ENCODE peak calls at places on chromosomes 13 and 19, in ten cellular contexts. One of them, this sample, is unnamed.

GRCh38 chr19:49890349-49891311 is 6.1 kb downstream of the IL4I1 start:
- DNase-seq in OCI-LY7: peak; percentile 77
- DNase-seq in PC-3: no peak
- DNase-seq in activated T-helper 9 cell treated with anti-CD3 and anti-CD28 coated beads, Interleukin-2, amount 50 U/mL, for 16 hours: peak; percentile 66
- DNase-seq in right atrium auricular region: no peak
- DNase-seq in PC-9: peak; percentile 35
- DNase-seq in HTR-8/SVneo: no peak
- DNase-seq in activated T-cell treated with anti-CD3 and anti-CD28 coated beads for 1 hour: peak; percentile 58
- DNase-seq in fibroblast of the aortic adventitia: no peak
- DNase-seq in midbrain: no peak
- DNase-seq in this sample: no peak

GRCh38 chr13:112734696-112735547 is 45.1 kb downstream of the ATP11A start:
- DNase-seq in OCI-LY7: no peak
- DNase-seq in PC-3: no peak
- DNase-seq in activated T-helper 9 cell treated with anti-CD3 and anti-CD28 coated beads, Interleukin-2, amount 50 U/mL, for 16 hours: no peak
- DNase-seq in right atrium auricular region: no peak
- DNase-seq in PC-9: no peak
- DNase-seq in HTR-8/SVneo: no peak
- DNase-seq in activated T-cell treated with anti-CD3 and anti-CD28 coated beads for 1 hour: no peak
- DNase-seq in fibroblast of the aortic adventitia: no peak
- DNase-seq in midbrain: no peak
- DNase-seq in this sample: no peak

GRCh38 chr13:33751151-33751550 is 66.8 kb upstream of the RFC3 start:
- DNase-seq in OCI-LY7: no peak
- DNase-seq in PC-3: no peak
- DNase-seq in activated T-helper 9 cell treated with anti-CD3 and anti-CD28 coated beads, Interleukin-2, amount 50 U/mL, for 16 hours: no peak
- DNase-seq in right atrium auricular region: no peak
- DNase-seq in PC-9: peak; percentile 42
- DNase-seq in HTR-8/SVneo: no peak
- DNase-seq in activated T-cell treated with anti-CD3 and anti-CD28 coated beads for 1 hour: no peak
- DNase-seq in fibroblast of the aortic adventitia: peak; percentile 76
- DNase-seq in midbrain: no peak
- DNase-seq in this sample: no peak

GRCh38 chr19:45643927-45644771 is 5.0 kb upstream of the EML2 start:
- DNase-seq in OCI-LY7: no peak
- DNase-seq in PC-3: no peak
- DNase-seq in activated T-helper 9 cell treated with anti-CD3 and anti-CD28 coated beads, Interleukin-2, amount 50 U/mL, for 16 hours: no peak
- DNase-seq in right atrium auricular region: no peak
- DNase-seq in PC-9: no peak
- DNase-seq in HTR-8/SVneo: no peak
- DNase-seq in activated T-cell treated with anti-CD3 and anti-CD28 coated beads for 1 hour: no peak
- DNase-seq in fibroblast of the aortic adventitia: no peak
- DNase-seq in midbrain: peak; percentile 47
- DNase-seq in this sample: no peak

GRCh38 chr13:36764957-36765356 is 54.1 kb upstream of the RFXAP start:
- DNase-seq in OCI-LY7: no peak
- DNase-seq in PC-3: no peak
- DNase-seq in activated T-helper 9 cell treated with anti-CD3 and anti-CD28 coated beads, Interleukin-2, amount 50 U/mL, for 16 hours: no peak
- DNase-seq in right atrium auricular region: no peak
- DNase-seq in PC-9: no peak
- DNase-seq in HTR-8/SVneo: no peak
- DNase-seq in activated T-cell treated with anti-CD3 and anti-CD28 coated beads for 1 hour: no peak
- DNase-seq in fibroblast of the aortic adventitia: no peak
- DNase-seq in midbrain: no peak
- DNase-seq in this sample: no peak

GRCh38 chr13:102191951-102192461 is 209.8 kb downstream of the FGF14 start:
- DNase-seq in OCI-LY7: no peak
- DNase-seq in PC-3: peak; percentile 51
- DNase-seq in activated T-helper 9 cell treated with anti-CD3 and anti-CD28 coated beads, Interleukin-2, amount 50 U/mL, for 16 hours: no peak
- DNase-seq in right atrium auricular region: no peak
- DNase-seq in PC-9: no peak
- DNase-seq in HTR-8/SVneo: no peak
- DNase-seq in activated T-cell treated with anti-CD3 and anti-CD28 coated beads for 1 hour: no peak
- DNase-seq in fibroblast of the aortic adventitia: peak; percentile 87
- DNase-seq in midbrain: no peak
- DNase-seq in this sample: no peak

GRCh38 chr13:101390461-101390860 is 25.8 kb downstream of the NALCN start:
- DNase-seq in OCI-LY7: no peak
- DNase-seq in PC-3: no peak
- DNase-seq in activated T-helper 9 cell treated with anti-CD3 and anti-CD28 coated beads, Interleukin-2, amount 50 U/mL, for 16 hours: no peak
- DNase-seq in right atrium auricular region: no peak
- DNase-seq in PC-9: no peak
- DNase-seq in HTR-8/SVneo: no peak
- DNase-seq in activated T-cell treated with anti-CD3 and anti-CD28 coated beads for 1 hour: no peak
- DNase-seq in fibroblast of the aortic adventitia: peak; percentile 18
- DNase-seq in midbrain: no peak
- DNase-seq in this sample: no peak

GRCh38 chr13:110524484-110525254 is 36.9 kb downstream of the RAB20 start:
- DNase-seq in OCI-LY7: no peak
- DNase-seq in PC-3: peak; percentile 72
- DNase-seq in activated T-helper 9 cell treated with anti-CD3 and anti-CD28 coated beads, Interleukin-2, amount 50 U/mL, for 16 hours: no peak
- DNase-seq in right atrium auricular region: peak; percentile 74
- DNase-seq in PC-9: peak; percentile 97
- DNase-seq in HTR-8/SVneo: no peak
- DNase-seq in activated T-cell treated with anti-CD3 and anti-CD28 coated beads for 1 hour: no peak
- DNase-seq in fibroblast of the aortic adventitia: no peak
- DNase-seq in midbrain: no peak
- DNase-seq in this sample: peak; percentile 93

GRCh38 chr13:64855506-64855905 is 2374.6 kb downstream of the PCDH9 start:
- DNase-seq in OCI-LY7: no peak
- DNase-seq in PC-3: no peak
- DNase-seq in activated T-helper 9 cell treated with anti-CD3 and anti-CD28 coated beads, Interleukin-2, amount 50 U/mL, for 16 hours: no peak
- DNase-seq in right atrium auricular region: no peak
- DNase-seq in PC-9: no peak
- DNase-seq in HTR-8/SVneo: no peak
- DNase-seq in activated T-cell treated with anti-CD3 and anti-CD28 coated beads for 1 hour: no peak
- DNase-seq in fibroblast of the aortic adventitia: peak; percentile 14
- DNase-seq in midbrain: no peak
- DNase-seq in this sample: no peak

GRCh38 chr13:76216729-76217128 is 580.6 kb downstream of the LMO7 start:
- DNase-seq in OCI-LY7: no peak
- DNase-seq in PC-3: no peak
- DNase-seq in activated T-helper 9 cell treated with anti-CD3 and anti-CD28 coated beads, Interleukin-2, amount 50 U/mL, for 16 hours: no peak
- DNase-seq in right atrium auricular region: no peak
- DNase-seq in PC-9: no peak
- DNase-seq in HTR-8/SVneo: no peak
- DNase-seq in activated T-cell treated with anti-CD3 and anti-CD28 coated beads for 1 hour: no peak
- DNase-seq in fibroblast of the aortic adventitia: peak; percentile 34
- DNase-seq in midbrain: no peak
- DNase-seq in this sample: no peak

GRCh38 chr19:2385053-2385721 is 25.1 kb downstream of the TMPRSS9 start:
- DNase-seq in OCI-LY7: peak; percentile 21
- DNase-seq in PC-3: peak; percentile 83
- DNase-seq in activated T-helper 9 cell treated with anti-CD3 and anti-CD28 coated beads, Interleukin-2, amount 50 U/mL, for 16 hours: no peak
- DNase-seq in right atrium auricular region: no peak
- DNase-seq in PC-9: peak; percentile 81
- DNase-seq in HTR-8/SVneo: peak; percentile 91
- DNase-seq in activated T-cell treated with anti-CD3 and anti-CD28 coated beads for 1 hour: no peak
- DNase-seq in fibroblast of the aortic adventitia: peak; percentile 63
- DNase-seq in midbrain: no peak
- DNase-seq in this sample: peak; percentile 59

GRCh38 chr19:18833849-18834643 is 2.3 kb downstream of the UPF1 start:
- DNase-seq in OCI-LY7: no peak
- DNase-seq in PC-3: peak; percentile 28
- DNase-seq in activated T-helper 9 cell treated with anti-CD3 and anti-CD28 coated beads, Interleukin-2, amount 50 U/mL, for 16 hours: no peak
- DNase-seq in right atrium auricular region: no peak
- DNase-seq in PC-9: peak; percentile 64
- DNase-seq in HTR-8/SVneo: no peak
- DNase-seq in activated T-cell treated with anti-CD3 and anti-CD28 coated beads for 1 hour: no peak
- DNase-seq in fibroblast of the aortic adventitia: no peak
- DNase-seq in midbrain: no peak
- DNase-seq in this sample: no peak

GRCh38 chr13:59666504-59666903 is 497.2 kb downstream of the DIAPH3 start:
- DNase-seq in OCI-LY7: no peak
- DNase-seq in PC-3: no peak
- DNase-seq in activated T-helper 9 cell treated with anti-CD3 and anti-CD28 coated beads, Interleukin-2, amount 50 U/mL, for 16 hours: no peak
- DNase-seq in right atrium auricular region: no peak
- DNase-seq in PC-9: no peak
- DNase-seq in HTR-8/SVneo: no peak
- DNase-seq in activated T-cell treated with anti-CD3 and anti-CD28 coated beads for 1 hour: no peak
- DNase-seq in fibroblast of the aortic adventitia: peak; percentile 55
- DNase-seq in midbrain: no peak
- DNase-seq in this sample: no peak

GRCh38 chr13:78323848-78324247 is 279.5 kb downstream of the POU4F1 start:
- DNase-seq in OCI-LY7: no peak
- DNase-seq in PC-3: peak; percentile 67
- DNase-seq in activated T-helper 9 cell treated with anti-CD3 and anti-CD28 coated beads, Interleukin-2, amount 50 U/mL, for 16 hours: no peak
- DNase-seq in right atrium auricular region: no peak
- DNase-seq in PC-9: peak; percentile 36
- DNase-seq in HTR-8/SVneo: peak; percentile 1
- DNase-seq in activated T-cell treated with anti-CD3 and anti-CD28 coated beads for 1 hour: no peak
- DNase-seq in fibroblast of the aortic adventitia: no peak
- DNase-seq in midbrain: no peak
- DNase-seq in this sample: no peak

GRCh38 chr19:44592451-44592890 is 20.9 kb upstream of the IGSF23 start:
- DNase-seq in OCI-LY7: no peak
- DNase-seq in PC-3: no peak
- DNase-seq in activated T-helper 9 cell treated with anti-CD3 and anti-CD28 coated beads, Interleukin-2, amount 50 U/mL, for 16 hours: no peak
- DNase-seq in right atrium auricular region: no peak
- DNase-seq in PC-9: peak; percentile 97
- DNase-seq in HTR-8/SVneo: no peak
- DNase-seq in activated T-cell treated with anti-CD3 and anti-CD28 coated beads for 1 hour: no peak
- DNase-seq in fibroblast of the aortic adventitia: no peak
- DNase-seq in midbrain: no peak
- DNase-seq in this sample: no peak

GRCh38 chr19:459724-460511 is 915 bp downstream of the SHC2 start:
- DNase-seq in OCI-LY7: no peak
- DNase-seq in PC-3: peak; percentile 23
- DNase-seq in activated T-helper 9 cell treated with anti-CD3 and anti-CD28 coated beads, Interleukin-2, amount 50 U/mL, for 16 hours: no peak
- DNase-seq in right atrium auricular region: peak; percentile 62
- DNase-seq in PC-9: no peak
- DNase-seq in HTR-8/SVneo: peak; percentile 84
- DNase-seq in activated T-cell treated with anti-CD3 and anti-CD28 coated beads for 1 hour: no peak
- DNase-seq in fibroblast of the aortic adventitia: peak; percentile 35
- DNase-seq in midbrain: peak; percentile 62
- DNase-seq in this sample: peak; percentile 83

GRCh38 chr13:46386426-46386995 is 541 bp downstream of the RUBCNL start:
- DNase-seq in OCI-LY7: peak; percentile 43
- DNase-seq in PC-3: no peak
- DNase-seq in activated T-helper 9 cell treated with anti-CD3 and anti-CD28 coated beads, Interleukin-2, amount 50 U/mL, for 16 hours: no peak
- DNase-seq in right atrium auricular region: no peak
- DNase-seq in PC-9: no peak
- DNase-seq in HTR-8/SVneo: no peak
- DNase-seq in activated T-cell treated with anti-CD3 and anti-CD28 coated beads for 1 hour: no peak
- DNase-seq in fibroblast of the aortic adventitia: no peak
- DNase-seq in midbrain: no peak
- DNase-seq in this sample: no peak

GRCh38 chr13:35260316-35260715 is 216.2 kb downstream of the MAB21L1 start:
- DNase-seq in OCI-LY7: no peak
- DNase-seq in PC-3: no peak
- DNase-seq in activated T-helper 9 cell treated with anti-CD3 and anti-CD28 coated beads, Interleukin-2, amount 50 U/mL, for 16 hours: no peak
- DNase-seq in right atrium auricular region: no peak
- DNase-seq in PC-9: no peak
- DNase-seq in HTR-8/SVneo: no peak
- DNase-seq in activated T-cell treated with anti-CD3 and anti-CD28 coated beads for 1 hour: no peak
- DNase-seq in fibroblast of the aortic adventitia: no peak
- DNase-seq in midbrain: no peak
- DNase-seq in this sample: no peak

GRCh38 chr19:16062789-16063188 is 13.5 kb upstream of the TPM4 start:
- DNase-seq in OCI-LY7: peak; percentile 68
- DNase-seq in PC-3: peak; percentile 73
- DNase-seq in activated T-helper 9 cell treated with anti-CD3 and anti-CD28 coated beads, Interleukin-2, amount 50 U/mL, for 16 hours: peak; percentile 61
- DNase-seq in right atrium auricular region: no peak
- DNase-seq in PC-9: peak; percentile 59
- DNase-seq in HTR-8/SVneo: no peak
- DNase-seq in activated T-cell treated with anti-CD3 and anti-CD28 coated beads for 1 hour: peak; percentile 62
- DNase-seq in fibroblast of the aortic adventitia: peak; percentile 39
- DNase-seq in midbrain: no peak
- DNase-seq in this sample: no peak

GRCh38 chr19:46863818-46864629 is 3.2 kb downstream of the ARHGAP35 start:
- DNase-seq in OCI-LY7: no peak
- DNase-seq in PC-3: peak; percentile 73
- DNase-seq in activated T-helper 9 cell treated with anti-CD3 and anti-CD28 coated beads, Interleukin-2, amount 50 U/mL, for 16 hours: no peak
- DNase-seq in right atrium auricular region: no peak
- DNase-seq in PC-9: peak; percentile 99
- DNase-seq in HTR-8/SVneo: peak; percentile 85
- DNase-seq in activated T-cell treated with anti-CD3 and anti-CD28 coated beads for 1 hour: no peak
- DNase-seq in fibroblast of the aortic adventitia: peak; percentile 91
- DNase-seq in midbrain: no peak
- DNase-seq in this sample: peak; percentile 68

GRCh38 chr19:16244091-16244490 is 46.4 kb downstream of the AP1M1 start:
- DNase-seq in OCI-LY7: no peak
- DNase-seq in PC-3: no peak
- DNase-seq in activated T-helper 9 cell treated with anti-CD3 and anti-CD28 coated beads, Interleukin-2, amount 50 U/mL, for 16 hours: no peak
- DNase-seq in right atrium auricular region: no peak
- DNase-seq in PC-9: no peak
- DNase-seq in HTR-8/SVneo: no peak
- DNase-seq in activated T-cell treated with anti-CD3 and anti-CD28 coated beads for 1 hour: no peak
- DNase-seq in fibroblast of the aortic adventitia: peak; percentile 62
- DNase-seq in midbrain: no peak
- DNase-seq in this sample: no peak

GRCh38 chr13:84649853-84650252 is 767.6 kb upstream of the SLITRK1 start:
- DNase-seq in OCI-LY7: no peak
- DNase-seq in PC-3: peak; percentile 59
- DNase-seq in activated T-helper 9 cell treated with anti-CD3 and anti-CD28 coated beads, Interleukin-2, amount 50 U/mL, for 16 hours: no peak
- DNase-seq in right atrium auricular region: no peak
- DNase-seq in PC-9: no peak
- DNase-seq in HTR-8/SVneo: no peak
- DNase-seq in activated T-cell treated with anti-CD3 and anti-CD28 coated beads for 1 hour: no peak
- DNase-seq in fibroblast of the aortic adventitia: peak; percentile 35
- DNase-seq in midbrain: no peak
- DNase-seq in this sample: no peak

GRCh38 chr19:58229255-58229639 is 533 bp downstream of the ZNF544 start:
- DNase-seq in OCI-LY7: peak; percentile 8
- DNase-seq in PC-3: peak; percentile 50
- DNase-seq in activated T-helper 9 cell treated with anti-CD3 and anti-CD28 coated beads, Interleukin-2, amount 50 U/mL, for 16 hours: no peak
- DNase-seq in right atrium auricular region: no peak
- DNase-seq in PC-9: no peak
- DNase-seq in HTR-8/SVneo: peak; percentile 54
- DNase-seq in activated T-cell treated with anti-CD3 and anti-CD28 coated beads for 1 hour: no peak
- DNase-seq in fibroblast of the aortic adventitia: peak; percentile 7
- DNase-seq in midbrain: no peak
- DNase-seq in this sample: no peak

GRCh38 chr13:45049478-45049877 is 60.1 kb downstream of the GPALPP1 start:
- DNase-seq in OCI-LY7: no peak
- DNase-seq in PC-3: no peak
- DNase-seq in activated T-helper 9 cell treated with anti-CD3 and anti-CD28 coated beads, Interleukin-2, amount 50 U/mL, for 16 hours: no peak
- DNase-seq in right atrium auricular region: no peak
- DNase-seq in PC-9: no peak
- DNase-seq in HTR-8/SVneo: no peak
- DNase-seq in activated T-cell treated with anti-CD3 and anti-CD28 coated beads for 1 hour: no peak
- DNase-seq in fibroblast of the aortic adventitia: no peak
- DNase-seq in midbrain: no peak
- DNase-seq in this sample: no peak

GRCh38 chr13:98571955-98572662 is 4.8 kb downstream of the STK24 start:
- DNase-seq in OCI-LY7: peak; percentile 35
- DNase-seq in PC-3: peak; percentile 49
- DNase-seq in activated T-helper 9 cell treated with anti-CD3 and anti-CD28 coated beads, Interleukin-2, amount 50 U/mL, for 16 hours: no peak
- DNase-seq in right atrium auricular region: no peak
- DNase-seq in PC-9: peak; percentile 84
- DNase-seq in HTR-8/SVneo: no peak
- DNase-seq in activated T-cell treated with anti-CD3 and anti-CD28 coated beads for 1 hour: no peak
- DNase-seq in fibroblast of the aortic adventitia: peak; percentile 63
- DNase-seq in midbrain: no peak
- DNase-seq in this sample: peak; percentile 30

GRCh38 chr19:50509366-50509765 is 1.6 kb downstream of the JOSD2 start:
- DNase-seq in OCI-LY7: no peak
- DNase-seq in PC-3: no peak
- DNase-seq in activated T-helper 9 cell treated with anti-CD3 and anti-CD28 coated beads, Interleukin-2, amount 50 U/mL, for 16 hours: no peak
- DNase-seq in right atrium auricular region: no peak
- DNase-seq in PC-9: no peak
- DNase-seq in HTR-8/SVneo: no peak
- DNase-seq in activated T-cell treated with anti-CD3 and anti-CD28 coated beads for 1 hour: no peak
- DNase-seq in fibroblast of the aortic adventitia: no peak
- DNase-seq in midbrain: no peak
- DNase-seq in this sample: peak; percentile 44

GRCh38 chr13:80904386-80904785 is 563.5 kb upstream of the SPRY2 start:
- DNase-seq in OCI-LY7: no peak
- DNase-seq in PC-3: no peak
- DNase-seq in activated T-helper 9 cell treated with anti-CD3 and anti-CD28 coated beads, Interleukin-2, amount 50 U/mL, for 16 hours: no peak
- DNase-seq in right atrium auricular region: no peak
- DNase-seq in PC-9: no peak
- DNase-seq in HTR-8/SVneo: no peak
- DNase-seq in activated T-cell treated with anti-CD3 and anti-CD28 coated beads for 1 hour: no peak
- DNase-seq in fibroblast of the aortic adventitia: no peak
- DNase-seq in midbrain: no peak
- DNase-seq in this sample: no peak